ENCODE peak calls at places on chromosomes 7 and 10, in six cellular contexts. E is dorsolateral prefrontal cortex; M is sigmoid colon; B is stomach; H is CD4-positive, alpha-beta T cell; C is RWPE1. U is an unnamed sample.
A peak's percentile ranks its signal among the peaks of the same experiment; 100 is the strongest.

GRCh38 chr10:69818676-69819239 is 17.1 kb downstream of the COL13A1 start:
- DNase-seq in C (no peak), E (no peak), M (no peak), B (no peak), H (no peak), U (no peak)

GRCh38 chr10:30057421-30057841 is 2.0 kb downstream of the JCAD start:
- DNase-seq in H (no peak), B (no peak), M (no peak), C (no peak), E (no peak), U (no peak)

GRCh38 chr10:113475381-113475807 is 77.5 kb upstream of the HABP2 start:
- DNase-seq in B (no peak), M (no peak), C (peak; percentile 57), E (no peak), H (no peak), U (no peak)

GRCh38 chr7:26619348-26619747 is 245.0 kb downstream of the SKAP2 start:
- DNase-seq in C (no peak), H (no peak), E (no peak), B (no peak), M (no peak), U (no peak)

GRCh38 chr10:23314835-23315239 is 29.8 kb downstream of the C10orf67 start:
- DNase-seq in B (peak; percentile 52), M (no peak), C (peak; percentile 56), E (peak; percentile 28), H (peak; percentile 42), U (peak; percentile 43)

GRCh38 chr7:95865716-95866371 is 93.5 kb downstream of the DYNC1I1 start:
- DNase-seq in M (no peak), C (no peak), B (no peak), E (no peak), H (no peak), U (no peak)

GRCh38 chr10:20858292-20859124 is 38.6 kb downstream of the NEBL start:
- DNase-seq in M (no peak), C (peak; percentile 3), B (no peak), H (no peak), E (no peak), U (no peak)

GRCh38 chr7:157618091-157618726 is 281.4 kb downstream of the DNAJB6 start:
- DNase-seq in C (no peak), E (no peak), B (no peak), H (no peak), M (no peak), U (no peak)

GRCh38 chr10:34002896-34003295 is 668.4 kb upstream of the NRP1 start:
- DNase-seq in C (no peak), E (no peak), H (no peak), M (no peak), B (no peak), U (no peak)

GRCh38 chr7:134630890-134631289 is 15.8 kb upstream of the BPGM start:
- DNase-seq in E (no peak), C (no peak), M (no peak), B (no peak), H (no peak), U (peak; percentile 76)
- H3K27ac ChIP-seq in E (no peak overlapping the region), C (no peak overlapping the region), M (no peak overlapping the region), B (no peak overlapping the region), H (no peak overlapping the region), U (peak overlapping the region; percentile 71)

GRCh38 chr10:131978366-131978765 is 3.4 kb downstream of the BNIP3 start:
- DNase-seq in H (no peak), C (no peak), E (no peak), M (peak; percentile 49), B (no peak), U (no peak)

GRCh38 chr10:131979336-131979735 is 2.4 kb downstream of the BNIP3 start:
- DNase-seq in C (no peak), H (no peak), B (no peak), E (no peak), M (peak; percentile 62), U (no peak)

GRCh38 chr10:131977323-131978096 is 4.2 kb downstream of the BNIP3 start:
- DNase-seq in E (no peak), H (no peak), C (no peak), B (no peak), M (peak; percentile 28), U (no peak)

GRCh38 chr10:131979821-131980270 is 1.9 kb downstream of the BNIP3 start:
- DNase-seq in B (peak; percentile 44), C (no peak), H (no peak), E (no peak), M (peak; percentile 73), U (no peak)

GRCh38 chr10:131978851-131979250 is 2.9 kb downstream of the BNIP3 start:
- DNase-seq in H (no peak), C (no peak), M (peak; percentile 56), E (no peak), B (no peak), U (no peak)
- H3K27ac ChIP-seq in H (no peak overlapping the region), C (no peak overlapping the region), M (peak overlapping the region; percentile 37), E (peak overlapping the region; percentile 24), B (no peak overlapping the region), U (no peak overlapping the region)

DNA sequence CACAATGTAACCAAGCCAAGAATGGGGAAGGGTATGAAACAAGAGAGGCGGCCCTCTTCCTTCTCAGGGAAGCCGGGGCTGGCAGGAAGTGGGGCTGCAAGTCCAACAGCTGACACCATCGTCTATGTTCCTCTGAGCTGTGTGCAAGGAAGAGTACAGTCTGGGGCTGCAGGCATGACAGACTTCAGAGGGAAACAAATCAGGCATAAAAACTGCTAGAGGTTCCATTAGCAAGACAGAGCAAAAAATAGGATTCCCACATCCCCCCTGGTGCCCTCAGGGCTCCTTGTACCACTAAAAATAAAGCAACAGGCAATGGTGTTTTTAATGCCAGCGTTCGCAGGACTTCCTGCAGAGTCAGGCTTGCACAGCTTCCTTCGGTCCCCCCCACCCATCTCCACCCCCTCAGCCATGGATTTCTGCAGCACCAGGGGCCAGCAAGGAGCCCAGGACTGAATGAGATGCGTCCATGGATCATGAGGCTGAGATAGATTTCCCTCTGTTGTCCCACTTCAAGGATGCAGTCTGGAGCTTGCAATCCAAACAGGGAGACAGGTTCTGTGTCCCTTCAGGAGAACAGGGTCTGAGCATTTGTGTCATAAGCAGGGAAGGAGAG is 34.6 kb downstream of the KCNMA1 start:
- DNase-seq in C (no peak), M (peak; percentile 51), E (no peak), B (no peak), H (no peak), U (no peak)
- H3K27ac ChIP-seq in C (peak overlapping the region; percentile 48), M (peak overlapping the region; percentile 54), E (no peak overlapping the region), B (no peak overlapping the region), H (no peak overlapping the region), U (peak overlapping the region; percentile 42)

GRCh38 chr10:79090134-79090803 is 21.5 kb downstream of the ZMIZ1 start:
- DNase-seq in M (no peak), B (no peak), H (no peak), C (no peak), E (no peak), U (no peak)

GRCh38 chr10:79088176-79088575 is 19.4 kb downstream of the ZMIZ1 start:
- DNase-seq in E (no peak), B (peak; percentile 91), C (peak; percentile 72), M (no peak), H (no peak), U (no peak)

GRCh38 chr10:79088613-79089355 is 20.0 kb downstream of the ZMIZ1 start:
- DNase-seq in B (no peak), E (no peak), H (no peak), C (no peak), M (no peak), U (no peak)

GRCh38 chr10:79087721-79088120 is 19.0 kb downstream of the ZMIZ1 start:
- DNase-seq in C (no peak), H (no peak), B (peak; percentile 60), E (no peak), M (no peak), U (no peak)

DNA sequence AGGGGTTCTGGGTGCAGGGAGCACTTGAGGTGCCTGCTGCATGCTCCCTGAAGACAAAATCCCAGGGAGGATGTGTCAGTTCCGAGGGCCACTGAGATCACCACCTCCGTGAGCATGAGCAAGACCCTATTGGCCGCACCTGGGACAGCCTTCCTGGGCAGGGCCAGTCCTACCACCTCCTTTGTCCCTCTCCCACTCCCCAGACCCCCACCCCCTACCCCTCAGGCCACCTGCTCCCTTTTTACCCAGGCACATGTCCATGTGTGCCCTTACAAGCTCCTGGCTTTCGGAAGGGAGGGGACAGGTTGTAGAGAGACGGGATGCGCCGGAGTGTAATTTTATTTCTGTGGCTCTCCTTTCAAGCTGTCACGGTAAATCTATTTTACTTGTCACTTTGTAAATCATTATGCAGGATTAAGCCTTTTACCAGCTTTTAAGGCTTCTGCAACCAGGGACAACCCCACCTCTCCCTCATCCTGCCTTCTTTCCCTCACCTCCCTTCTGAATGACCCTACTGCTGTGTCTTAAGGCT is 20.9 kb downstream of the ZMIZ1 start:
- DNase-seq in M (no peak), C (no peak), E (no peak), B (no peak), H (no peak), U (no peak)
- H3K27ac ChIP-seq in M (peak overlapping the region; percentile 63), C (peak overlapping the region; percentile 95), E (no peak overlapping the region), B (peak overlapping the region; percentile 33), H (no peak overlapping the region), U (no peak overlapping the region)

DNA sequence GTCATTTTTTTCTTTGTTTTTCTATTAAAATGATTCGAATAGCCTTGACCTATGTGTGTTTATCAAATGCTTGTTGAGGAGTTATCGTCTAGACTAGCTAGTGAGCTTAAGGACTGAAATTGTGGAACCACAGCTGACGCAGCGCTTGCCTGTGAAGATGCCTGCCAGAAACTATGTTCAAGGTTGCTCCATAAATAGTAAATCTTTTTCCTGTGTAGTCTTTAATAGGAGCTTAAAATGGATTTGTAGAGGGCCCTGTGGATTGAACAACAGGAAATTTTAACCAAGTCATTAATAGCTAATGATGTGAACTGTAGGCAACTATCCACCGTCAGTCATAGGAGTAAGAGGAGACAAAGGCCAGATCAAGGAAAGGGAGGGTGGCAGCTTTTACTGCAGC is 145.1 kb downstream of the GNAI1 start:
- DNase-seq in B (no peak), M (peak; percentile 71), H (no peak), E (no peak), C (no peak), U (no peak)
- H3K27ac ChIP-seq in B (no peak overlapping the region), M (peak overlapping the region; percentile 62), H (no peak overlapping the region), E (no peak overlapping the region), C (no peak overlapping the region), U (no peak overlapping the region)

GRCh38 chr10:110865184-110865803 is 6.4 kb upstream of the PDCD4 start:
- DNase-seq in H (no peak), C (peak; percentile 70), M (no peak), B (no peak), E (no peak), U (no peak)
- H3K27ac ChIP-seq in H (peak overlapping the region; percentile 99), C (peak overlapping the region; percentile 86), M (peak overlapping the region; percentile 74), B (peak overlapping the region; percentile 83), E (peak overlapping the region; percentile 68), U (peak overlapping the region; percentile 82)

GRCh38 chr10:110087682-110088081 is 79.9 kb downstream of the ADD3 start:
- DNase-seq in E (no peak), B (no peak), M (no peak), C (no peak), H (no peak), U (no peak)
- H3K27ac ChIP-seq in E (peak overlapping the region; percentile 90), B (no peak overlapping the region), M (peak overlapping the region; percentile 15), C (no peak overlapping the region), H (no peak overlapping the region), U (no peak overlapping the region)